ENCODE peak calls at places on chromosomes 3 and 15, in four cellular contexts. U is MM.1S, A is heart left ventricle, F is tibial artery. Y is an unnamed sample.

GRCh38 chr3:46888705-46889104 is 11.2 kb downstream of the PTH1R start:
- DNase-seq in F (no peak), A (peak; percentile 27), U (no peak), Y (no peak)

GRCh38 chr15:65071381-65071811 is 3.6 kb upstream of the RASL12 start:
- DNase-seq in U (no peak), F (peak; percentile 78), A (peak; percentile 83), Y (no peak)

GRCh38 chr3:185866995-185867394 is 42.2 kb upstream of the IGF2BP2 start:
- DNase-seq in A (no peak), F (no peak), U (no peak), Y (no peak)

GRCh38 chr3:172559029-172559428 is 35.8 kb upstream of the TNFSF10 start:
- DNase-seq in F (peak; percentile 59), A (no peak), U (no peak), Y (no peak)

GRCh38 chr15:88042047-88042446 is 214.5 kb downstream of the NTRK3 start:
- DNase-seq in F (no peak), A (no peak), U (no peak), Y (no peak)

GRCh38 chr3:169260296-169260695 is 403.2 kb downstream of the MECOM start:
- DNase-seq in U (no peak), F (no peak), A (no peak), Y (no peak)

GRCh38 chr15:74382004-74382816 is 14.8 kb upstream of the CYP11A1 start:
- DNase-seq in U (peak; percentile 78), A (peak; percentile 85), F (peak; percentile 79), Y (peak; percentile 88)

GRCh38 chr3:135083179-135083578 is 288.1 kb downstream of the EPHB1 start:
- DNase-seq in A (no peak), F (no peak), U (no peak), Y (no peak)

GRCh38 chr3:40398346-40398745 is 11.4 kb downstream of the ENTPD3 start:
- DNase-seq in A (no peak), F (no peak), U (no peak), Y (no peak)

GRCh38 chr3:101320475-101320874 is at the start of gene IMPG2:
- DNase-seq in A (no peak), F (no peak), U (no peak), Y (no peak)

GRCh38 chr3:188749010-188749617 is 422.7 kb upstream of the TPRG1 start:
- DNase-seq in A (no peak), F (no peak), U (peak; percentile 63), Y (no peak)

GRCh38 chr3:8825153-8825825 is 55.9 kb upstream of the OXTR start:
- DNase-seq in A (no peak), F (no peak), U (no peak), Y (no peak)

GRCh38 chr3:53190659-53191058 is 29.6 kb downstream of the PRKCD start:
- DNase-seq in F (no peak), A (no peak), U (peak; percentile 60), Y (no peak)

GRCh38 chr15:66294157-66294931 is 976 bp downstream of the DIS3L start:
- DNase-seq in F (peak; percentile 29), A (no peak), U (peak; percentile 50), Y (peak; percentile 78)

GRCh38 chr3:136251511-136251910 is 1.4 kb downstream of the PCCB start:
- DNase-seq in U (no peak), A (no peak), F (no peak), Y (no peak)

GRCh38 chr3:126448141-126448892 is 27.4 kb downstream of the ZXDC start:
- DNase-seq in A (no peak), U (no peak), F (no peak), Y (no peak)

DNA sequence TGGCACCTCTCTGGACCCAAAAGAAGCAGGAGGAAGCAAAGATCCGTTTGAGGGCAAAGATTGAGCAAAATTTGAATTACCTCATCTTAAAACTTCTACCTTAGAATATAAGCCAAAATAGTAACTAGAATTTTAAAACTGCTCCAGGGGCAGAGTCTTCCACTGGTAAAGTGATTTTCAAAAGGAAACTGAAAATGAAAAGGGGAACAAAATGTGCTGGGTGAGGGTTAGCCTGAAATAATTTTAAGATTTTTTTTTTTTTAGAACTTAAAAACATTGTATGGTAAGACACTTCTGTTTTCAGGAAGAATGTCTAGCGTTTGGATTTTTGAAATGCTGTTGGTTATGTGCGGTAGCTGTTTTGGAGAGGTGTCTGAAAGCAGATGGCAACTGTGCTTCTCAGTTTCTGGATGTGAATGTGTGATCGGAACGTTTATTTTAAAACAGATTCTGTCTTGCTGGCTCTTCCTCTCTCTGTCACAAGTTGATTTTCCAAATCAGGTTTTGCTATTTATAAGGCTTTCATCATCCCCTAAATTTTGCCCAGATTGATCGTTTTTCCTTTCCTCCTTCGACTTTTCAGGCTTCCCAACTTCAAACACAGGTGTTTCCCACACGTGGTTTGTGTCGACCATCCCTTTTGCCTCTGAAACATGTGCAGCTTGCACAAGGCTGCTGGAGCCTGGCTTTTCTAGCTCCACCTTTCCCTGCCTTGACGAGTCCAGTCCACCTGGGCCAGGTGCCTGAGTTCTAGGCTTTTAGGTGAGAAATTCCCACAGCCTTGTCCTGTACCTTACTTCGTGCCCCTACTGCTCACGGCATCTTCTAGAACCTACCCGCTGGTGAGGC is 3.3 kb downstream of the LRRK1 start:
- DNase-seq in A (no peak), F (no peak), U (peak; percentile 63), Y (no peak)
- H3K27me3 ChIP-seq in A (peaks cover 11% of the 10 kb centered on the region), F (peaks cover 6% of the 10 kb centered on the region), U (no peaks in the 10 kb centered on the region), Y (no peaks in the 10 kb centered on the region)

GRCh38 chr15:95076381-95076780 is 845.0 kb downstream of the MCTP2 start:
- DNase-seq in U (no peak), A (no peak), F (no peak), Y (no peak)
- H3K4me3 ChIP-seq in U (no peak overlapping the region), A (no peak overlapping the region), F (no peak overlapping the region), Y (no peak overlapping the region)

GRCh38 chr15:70196314-70197291 is 98.9 kb upstream of the TLE3 start:
- DNase-seq in U (peak; percentile 97), F (peak; percentile 63), A (no peak), Y (peak; percentile 68)
- H3K4me1 ChIP-seq in U (peaks cover 20% of the 10 kb centered on the region), F (peaks cover 30% of the 10 kb centered on the region), A (peaks cover 18% of the 10 kb centered on the region), Y (peaks cover 24% of the 10 kb centered on the region)

GRCh38 chr3:27723803-27724458 is 1.8 kb upstream of the EOMES start:
- DNase-seq in F (no peak), U (no peak), A (no peak), Y (no peak)

GRCh38 chr3:27724459-27725197 is 2.5 kb upstream of the EOMES start:
- DNase-seq in A (no peak), F (no peak), U (no peak), Y (no peak)

GRCh38 chr3:27722957-27723802 is 1.1 kb upstream of the EOMES start:
- DNase-seq in F (no peak), A (no peak), U (no peak), Y (no peak)

GRCh38 chr3:27728195-27729087 is 6.3 kb upstream of the EOMES start:
- DNase-seq in F (no peak), A (no peak), U (no peak), Y (no peak)

DNA sequence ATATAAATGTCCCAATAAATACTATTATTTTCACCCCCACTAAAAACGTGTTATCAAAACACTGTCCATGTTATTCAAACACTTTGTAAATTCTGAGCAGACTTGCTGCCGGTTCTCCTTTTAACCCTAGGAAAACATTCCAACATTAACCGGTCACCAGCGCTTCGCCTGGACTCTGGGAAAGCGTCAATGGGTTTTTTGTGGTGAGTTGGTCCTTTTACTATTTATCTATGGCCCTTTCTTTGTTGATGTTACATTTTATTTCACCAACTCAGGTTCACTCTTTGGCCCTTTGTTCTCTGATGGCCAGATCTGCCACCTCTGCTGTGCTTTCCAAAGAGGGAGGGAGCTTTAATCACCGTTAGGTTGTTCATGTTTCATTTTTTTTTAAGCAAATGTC is 4.1 kb upstream of the EOMES start:
- DNase-seq in F (no peak), U (no peak), A (no peak), Y (no peak)
- H3K27me3 ChIP-seq in F (peaks cover 98% of the 10 kb centered on the region), U (no peaks in the 10 kb centered on the region), A (peaks cover 100% of the 10 kb centered on the region), Y (peaks cover 29% of the 10 kb centered on the region)

DNA sequence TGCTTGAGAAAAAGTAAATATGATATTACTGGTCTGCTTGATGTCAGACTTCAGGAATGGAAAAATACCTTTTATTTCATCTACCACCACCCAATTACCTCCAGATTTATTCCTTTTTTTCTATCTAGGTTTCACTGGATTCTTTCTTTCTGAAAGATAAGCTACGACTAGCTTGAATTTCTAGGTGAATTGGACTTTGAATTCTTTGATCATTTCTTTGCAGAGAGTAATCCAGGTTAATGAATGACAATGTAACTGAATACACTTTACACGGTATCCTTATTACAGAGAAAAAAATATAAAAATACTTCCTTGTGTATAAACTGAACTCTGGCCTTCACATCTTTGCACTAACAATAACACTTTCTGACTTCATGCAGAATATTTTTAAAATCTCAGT is 59.5 kb upstream of the TRPC1 start:
- DNase-seq in U (no peak), A (no peak), F (no peak), Y (no peak)
- H3K4me3 ChIP-seq in U (no peak overlapping the region), A (no peak overlapping the region), F (no peak overlapping the region), Y (no peak overlapping the region)

Y was measured in SJSA1.